ENCODE peak calls at places on chromosomes 4 and X, in ten cellular contexts. D is NCI-H345, S is Right ventricle myocardium inferior, T is IMR-90, I is body of pancreas, A is keratinocyte, E is NCI-H446, U is Calu3, B is activated T-cell treated with anti-CD3 and anti-CD28 coated beads for 1 hour, V is SIG-M5. C is an unnamed sample.

GRCh38 chr4:3190549-3190948 is 58.4 kb upstream of the MSANTD1 start:
- DNase-seq in D (no peak), S (no peak), T (no peak), I (no peak), A (no peak), E (no peak), U (no peak), B (no peak), V (no peak), C (no peak)

GRCh38 chrX:54087661-54088060 is 43.4 kb upstream of the PHF8 start:
- DNase-seq in D (no peak), S (no peak), T (no peak), I (no peak), A (no peak), E (no peak), U (no peak), B (no peak), V (no peak), C (no peak)

GRCh38 chr4:126647756-126648396 is 984.9 kb upstream of the INTU start:
- DNase-seq in D (no peak), S (no peak), T (peak; percentile 13), I (no peak), A (no peak), E (peak; percentile 17), U (no peak), B (no peak), V (no peak), C (no peak)

GRCh38 chr4:152356428-152357034 is 179.4 kb downstream of the FBXW7 start:
- DNase-seq in D (no peak), S (no peak), T (peak; percentile 21), I (no peak), A (no peak), E (no peak), U (no peak), B (no peak), V (no peak), C (peak; percentile 46)

GRCh38 chr4:119647558-119647957 is 19.0 kb upstream of the PDE5A start:
- DNase-seq in D (no peak), S (no peak), T (peak; percentile 89), I (no peak), A (no peak), E (peak; percentile 5), U (no peak), B (no peak), V (no peak), C (peak; percentile 80)

GRCh38 chr4:79232555-79232954 is 93.3 kb downstream of the NAA11 start:
- DNase-seq in D (no peak), S (no peak), T (peak; percentile 7), I (no peak), A (no peak), E (peak; percentile 43), U (no peak), B (no peak), V (no peak), C (no peak)

GRCh38 chr4:169094656-169095231 is 84.7 kb upstream of the CBR4 start:
- DNase-seq in D (no peak), S (no peak), T (no peak), I (no peak), A (no peak), E (no peak), U (no peak), B (no peak), V (no peak), C (no peak)

GRCh38 chr4:140242357-140243284 is 88.6 kb upstream of the MAML3 start:
- DNase-seq in D (no peak), S (no peak), T (no peak), I (no peak), A (no peak), E (no peak), U (no peak), B (no peak), V (peak; percentile 39), C (no peak)

GRCh38 chr4:148166132-148166531 is 276.1 kb downstream of the NR3C2 start:
- DNase-seq in D (no peak), S (no peak), T (no peak), I (no peak), A (no peak), E (no peak), U (no peak), B (no peak), V (no peak), C (peak; percentile 48)

C was measured in GM23248.